ENCODE peak calls at places on chromosomes 2 and 18, in five cellular contexts. L is K562, Q is A549, T is SK-N-SH, N is IMR-90. S is an unnamed sample.

GRCh38 chr18:47150029-47150823 is at the start of gene HDHD2:
- DNase-seq in Q (peak; percentile 58), T (peak; percentile 93), N (peak; percentile 69), L (peak; percentile 79), S (no peak)

GRCh38 chr2:100786985-100787384 is 33.0 kb upstream of the NPAS2 start:
- DNase-seq in N (no peak), Q (no peak), L (no peak), T (no peak), S (no peak)

GRCh38 chr2:96169868-96170507 is 24.7 kb upstream of the DUSP2 start:
- DNase-seq in Q (no peak), N (no peak), L (no peak), T (no peak), S (no peak)

GRCh38 chr18:56191334-56191733 is 447.1 kb downstream of the TXNL1 start:
- DNase-seq in Q (no peak), N (no peak), T (no peak), L (no peak), S (no peak)

GRCh38 chr2:187174582-187174981 is 273.5 kb downstream of the CALCRL start:
- DNase-seq in T (peak; percentile 5), N (no peak), Q (peak; percentile 2), L (peak; percentile 41), S (no peak)

GRCh38 chr18:321839-322467 is 54.1 kb upstream of the THOC1 start:
- DNase-seq in N (peak; percentile 2), T (no peak), L (no peak), Q (no peak), S (no peak)

GRCh38 chr2:234952270-234953115 is 676 bp downstream of the SH3BP4 start:
- DNase-seq in L (no peak), Q (no peak), T (peak; percentile 74), N (no peak), S (no peak)

GRCh38 chr2:54455584-54456525 is at the start of gene SPTBN1:
- DNase-seq in N (peak; percentile 90), Q (peak; percentile 76), T (peak; percentile 97), L (peak; percentile 24), S (no peak)

GRCh38 chr18:12742453-12742852 is 39.6 kb downstream of the PSMG2 start:
- DNase-seq in Q (peak; percentile 34), T (no peak), N (peak; percentile 87), L (no peak), S (no peak)

GRCh38 chr2:134468776-134469175 is 214.9 kb downstream of the MGAT5 start:
- DNase-seq in Q (no peak), N (no peak), L (no peak), T (no peak), S (no peak)

GRCh38 chr2:134466141-134466540 is 212.3 kb downstream of the MGAT5 start:
- DNase-seq in Q (no peak), L (peak; percentile 33), N (no peak), T (peak; percentile 46), S (peak; percentile 11)

GRCh38 chr2:134469516-134470115 is 215.7 kb downstream of the MGAT5 start:
- DNase-seq in N (no peak), L (no peak), Q (no peak), T (no peak), S (no peak)

GRCh38 chr2:134465706-134466105 is 211.8 kb downstream of the MGAT5 start:
- DNase-seq in T (no peak), L (no peak), N (no peak), Q (no peak), S (no peak)

GRCh38 chr2:134468093-134468640 is 214.3 kb downstream of the MGAT5 start:
- DNase-seq in T (no peak), N (no peak), L (no peak), Q (no peak), S (no peak)
- TF ChIP-seq RCOR1 in T (no peak), N (no peak), L (no peak), Q (no peak), S (no peak)

DNA sequence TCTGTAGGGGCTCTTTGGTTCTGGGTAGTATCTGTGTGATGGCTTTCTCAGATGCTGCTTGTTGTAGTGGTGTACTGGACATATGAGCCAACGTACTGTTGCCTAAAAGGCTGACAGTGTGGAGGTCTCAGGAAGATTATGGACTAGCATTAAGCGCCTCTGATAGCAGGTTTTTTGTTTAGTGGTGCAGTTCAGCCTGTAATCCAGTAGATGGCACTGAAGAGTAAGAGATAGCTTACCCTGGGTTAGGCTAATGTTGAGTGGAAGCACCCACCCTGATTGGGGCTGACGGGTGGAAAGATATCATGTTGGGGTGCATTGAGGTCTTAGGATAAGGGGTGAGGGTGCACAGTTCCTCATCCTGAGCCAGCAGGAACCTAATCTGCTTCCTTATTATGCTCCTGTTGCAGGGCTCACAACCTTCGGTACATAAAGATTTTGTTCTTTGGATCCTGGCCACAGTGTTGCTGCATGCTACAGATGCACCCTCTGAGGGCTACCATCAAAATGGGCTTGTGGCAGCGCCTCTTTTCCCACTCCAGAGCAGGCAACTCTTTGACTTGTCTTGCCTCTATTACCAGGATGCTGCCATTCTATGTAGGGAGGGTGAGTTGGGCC is 79.6 kb downstream of the MSTN start:
- DNase-seq in Q (peak; percentile 8), N (no peak), L (peak; percentile 24), T (peak; percentile 10), S (no peak)
- TF ChIP-seq RCOR1 in Q (no peak), N (no peak), L (no peak), T (no peak), S (no peak)

GRCh38 chr2:47129191-47129711 is 25.9 kb downstream of the STPG4 start:
- DNase-seq in N (no peak), T (no peak), L (no peak), Q (no peak), S (no peak)
- TF ChIP-seq RCOR1 in N (no peak), T (no peak), L (no peak), Q (no peak), S (no peak)

GRCh38 chr2:164903944-164904343 is 51.4 kb downstream of the SLC38A11 start:
- DNase-seq in L (no peak), N (no peak), T (no peak), Q (no peak), S (no peak)

GRCh38 chr2:164906947-164907346 is 48.4 kb downstream of the SLC38A11 start:
- DNase-seq in N (no peak), T (no peak), Q (no peak), L (no peak), S (no peak)

GRCh38 chr2:164905307-164905706 is 50.0 kb downstream of the SLC38A11 start:
- DNase-seq in T (no peak), N (no peak), L (no peak), Q (no peak), S (no peak)

GRCh38 chr2:164898475-164898874 is 56.9 kb downstream of the SLC38A11 start:
- DNase-seq in Q (peak; percentile 10), L (no peak), T (no peak), N (peak; percentile 86), S (no peak)

DNA sequence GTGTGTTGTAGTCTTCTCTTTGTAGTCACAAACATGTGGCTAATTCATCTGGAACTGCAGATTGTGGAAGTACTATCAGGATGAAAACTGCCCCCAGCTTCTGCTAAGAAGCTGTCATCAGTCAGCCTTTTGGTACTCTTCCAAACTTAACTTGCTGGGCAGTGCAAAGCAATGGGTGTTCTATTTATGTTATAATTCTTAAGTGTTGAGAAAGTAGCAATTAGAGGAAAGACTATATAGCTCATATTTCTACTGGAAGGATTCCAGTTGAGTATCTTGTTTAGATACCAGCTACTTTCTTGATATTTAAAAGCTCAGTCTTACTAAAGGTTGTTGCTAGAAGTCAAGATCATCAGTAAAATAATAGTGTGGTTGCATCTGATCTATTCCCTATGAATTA is 52.1 kb downstream of the SLC38A11 start:
- DNase-seq in T (no peak), Q (no peak), N (peak; percentile 77), L (no peak), S (no peak)
- TF ChIP-seq RCOR1 in T (peak; percentile 39), Q (no peak), N (no peak), L (no peak), S (no peak)

GRCh38 chr2:3223080-3223923 is 154.3 kb downstream of the EIPR1 start:
- DNase-seq in L (no peak), T (no peak), Q (no peak), N (peak; percentile 86), S (peak; percentile 91)
- TF ChIP-seq RCOR1 in L (no peak), T (no peak), Q (no peak), N (peak; percentile 24), S (no peak)

GRCh38 chr2:119338826-119339561 is 27.6 kb downstream of the C2orf76 start:
- DNase-seq in T (no peak), Q (no peak), L (peak; percentile 83), N (no peak), S (peak; percentile 48)
- TF ChIP-seq RCOR1 in T (no peak), Q (no peak), L (peak; percentile 65), N (no peak), S (no peak)

GRCh38 chr2:137964066-137964858 is at the start of gene HNMT:
- DNase-seq in Q (peak; percentile 7), N (peak; percentile 55), T (peak; percentile 59), L (peak; percentile 80), S (no peak)
- TF ChIP-seq RCOR1 in Q (no peak), N (no peak), T (no peak), L (peak; percentile 55), S (no peak)

GRCh38 chr2:170531876-170532275 is 183.3 kb upstream of the SP5 start:
- DNase-seq in Q (no peak), N (no peak), L (no peak), T (no peak), S (no peak)
- TF ChIP-seq RCOR1 in Q (no peak), N (no peak), L (no peak), T (no peak), S (no peak)